ENCODE peak calls at places on chromosomes 2 and 18, in five cellular contexts. Z, B, R, E and Q are unnamed samples.

GRCh38 chr2:97936199-97936598 is 59.5 kb downstream of the TMEM131 start:
- DNase-seq in Z (no peak), R (peak; percentile 26), E (no peak), B (peak; percentile 17), Q (peak; percentile 33)

GRCh38 chr18:58502628-58503027 is 126.3 kb downstream of the ALPK2 start:
- DNase-seq in E (no peak), R (no peak), B (no peak), Z (no peak), Q (no peak)

GRCh38 chr18:45793295-45793965 is 32.0 kb upstream of the SIGLEC15 start:
- DNase-seq in B (no peak), Z (peak; percentile 93), R (peak; percentile 92), E (peak; percentile 98), Q (no peak)

GRCh38 chr2:122754561-122754960 is 999.1 kb downstream of the TSN start:
- DNase-seq in R (no peak), B (no peak), E (no peak), Z (no peak), Q (no peak)

GRCh38 chr2:111667542-111668273 is 216.3 kb downstream of the ANAPC1 start:
- DNase-seq in B (no peak), Z (peak; percentile 81), R (peak; percentile 79), E (peak; percentile 29), Q (no peak)

GRCh38 chr2:98356729-98357128 is 10.5 kb downstream of the CNGA3 start:
- DNase-seq in B (no peak), Z (no peak), R (no peak), E (no peak), Q (no peak)

GRCh38 chr2:223247136-223247535 is 195.1 kb downstream of the KCNE4 start:
- DNase-seq in E (no peak), R (peak; percentile 40), B (no peak), Z (peak; percentile 43), Q (no peak)

GRCh38 chr2:150141241-150142001 is 346.0 kb downstream of the RND3 start:
- DNase-seq in R (peak; percentile 49), B (no peak), E (no peak), Z (peak; percentile 61), Q (no peak)

GRCh38 chr2:233208382-233209116 is 42.9 kb upstream of the ATG16L1 start:
- DNase-seq in E (no peak), B (no peak), R (no peak), Z (no peak), Q (no peak)
- H3K36me3 ChIP-seq in E (no peaks in the 10 kb centered on the region), B (no peaks in the 10 kb centered on the region), R (no peaks in the 10 kb centered on the region), Z (no peaks in the 10 kb centered on the region), Q (no peaks in the 10 kb centered on the region)

GRCh38 chr18:70256184-70256583 is 32.7 kb upstream of the SOCS6 start:
- DNase-seq in Z (no peak), B (no peak), R (no peak), E (no peak), Q (no peak)

GRCh38 chr18:70260683-70261082 is 28.2 kb upstream of the SOCS6 start:
- DNase-seq in Z (no peak), B (no peak), R (no peak), E (no peak), Q (no peak)

GRCh38 chr18:70261141-70261788 is 27.6 kb upstream of the SOCS6 start:
- DNase-seq in R (no peak), B (no peak), E (no peak), Z (no peak), Q (no peak)

GRCh38 chr18:70256994-70257393 is 31.9 kb upstream of the SOCS6 start:
- DNase-seq in Z (no peak), R (no peak), B (no peak), E (no peak), Q (no peak)

GRCh38 chr18:70258243-70258642 is 30.6 kb upstream of the SOCS6 start:
- DNase-seq in B (no peak), Z (no peak), E (no peak), R (no peak), Q (no peak)
- H4K91ac ChIP-seq in B (no peak overlapping the region), Z (no peak overlapping the region), E (no peak overlapping the region), R (no peak overlapping the region), Q (no peak overlapping the region)

DNA sequence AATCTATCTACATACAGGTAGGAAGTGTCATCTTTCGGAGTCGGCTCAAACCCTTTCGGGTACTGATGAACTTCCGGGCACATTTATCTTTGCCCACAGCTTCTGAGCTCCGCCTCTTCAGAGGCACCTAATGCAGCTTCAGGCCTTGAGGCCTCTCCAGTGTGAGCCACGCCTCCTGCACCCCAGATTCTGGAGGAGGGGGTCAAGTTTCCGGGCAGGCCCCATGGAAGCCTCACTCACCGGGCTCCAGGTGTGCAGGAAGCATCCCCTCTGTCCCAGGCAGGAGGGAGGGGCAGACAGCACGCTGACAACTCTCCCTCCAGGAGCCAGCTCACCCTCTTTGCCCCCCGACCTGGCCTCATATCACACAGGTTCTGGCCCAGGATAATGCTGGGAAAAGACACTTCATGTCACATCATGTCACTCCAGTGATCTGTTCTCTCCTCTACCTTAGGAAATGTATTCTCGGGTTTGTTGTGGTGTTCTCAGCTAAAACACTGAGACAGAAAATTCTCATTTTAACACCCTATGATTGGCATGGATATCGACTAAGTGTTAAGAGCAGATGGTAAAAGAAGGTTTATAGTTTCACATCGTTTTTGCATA is 46.3 kb upstream of the COPS8 start:
- DNase-seq in E (no peak), R (no peak), Z (no peak), B (no peak), Q (no peak)
- H3K23ac ChIP-seq in E (no peak overlapping the region), R (no peak overlapping the region), Z (no peak overlapping the region), B (no peak overlapping the region), Q (no peak overlapping the region)

DNA sequence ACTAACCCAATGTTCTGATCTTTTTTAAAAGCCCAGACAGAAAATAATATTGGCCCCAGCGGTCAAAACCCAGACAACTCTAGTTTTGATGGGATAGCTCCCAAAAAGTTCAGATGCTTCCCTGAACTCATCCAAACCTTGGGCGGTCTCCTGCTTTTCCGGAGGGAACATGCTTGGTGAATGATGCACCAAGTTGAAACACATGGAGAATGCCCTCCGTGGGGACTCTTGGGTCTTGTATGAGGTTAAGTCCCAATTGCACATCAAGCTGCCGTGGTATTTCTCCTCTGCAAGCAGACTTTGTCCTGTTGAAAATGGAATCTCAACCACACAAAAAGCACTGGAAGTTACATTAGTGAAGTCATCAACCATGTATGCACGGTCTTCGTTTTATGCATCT is 120.7 kb upstream of the CTAGE1 start:
- DNase-seq in Z (no peak), R (no peak), E (no peak), B (no peak), Q (no peak)
- H3K36me3 ChIP-seq in Z (no peaks in the 10 kb centered on the region), R (no peaks in the 10 kb centered on the region), E (no peaks in the 10 kb centered on the region), B (no peaks in the 10 kb centered on the region), Q (no peaks in the 10 kb centered on the region)

GRCh38 chr18:62975785-62976184 is 260.4 kb downstream of the PHLPP1 start:
- DNase-seq in R (no peak), E (no peak), Z (no peak), B (no peak), Q (no peak)
- H4K91ac ChIP-seq in R (no peak overlapping the region), E (no peak overlapping the region), Z (no peak overlapping the region), B (no peak overlapping the region), Q (no peak overlapping the region)

GRCh38 chr18:50633992-50634391 is 74.1 kb downstream of the MAPK4 start:
- DNase-seq in B (no peak), Z (no peak), R (no peak), E (no peak), Q (no peak)

GRCh38 chr18:50636366-50637057 is 76.6 kb downstream of the MAPK4 start:
- DNase-seq in E (no peak), R (no peak), B (no peak), Z (no peak), Q (no peak)

GRCh38 chr18:50630895-50631294 is 71.0 kb downstream of the MAPK4 start:
- DNase-seq in E (no peak), B (no peak), Z (no peak), R (no peak), Q (no peak)

GRCh38 chr18:50631831-50632285 is 72.0 kb downstream of the MAPK4 start:
- DNase-seq in Z (no peak), R (no peak), E (no peak), B (no peak), Q (no peak)

GRCh38 chr18:50632895-50633515 is 73.1 kb downstream of the MAPK4 start:
- DNase-seq in B (no peak), R (no peak), Z (no peak), E (no peak), Q (no peak)
- H3K23ac ChIP-seq in B (no peak overlapping the region), R (no peak overlapping the region), Z (no peak overlapping the region), E (no peak overlapping the region), Q (no peak overlapping the region)

DNA sequence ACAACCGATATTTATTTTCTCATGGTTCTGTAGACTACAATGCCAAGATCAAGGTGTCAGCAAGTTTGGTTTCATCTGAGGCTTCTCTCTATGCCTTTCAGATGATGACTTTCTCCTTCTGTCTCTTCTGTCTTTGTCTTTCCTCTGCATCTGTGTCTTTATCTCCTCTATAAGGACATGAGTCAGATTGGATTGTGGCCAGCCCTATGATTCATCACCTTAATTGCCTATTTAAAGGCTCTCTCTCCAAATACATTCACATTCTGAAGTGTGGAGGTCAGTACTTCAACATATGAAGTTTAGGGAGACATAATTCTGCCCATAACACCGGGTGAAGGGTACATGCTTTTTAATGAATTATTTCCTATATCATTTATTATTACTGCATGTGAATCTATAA is 71.2 kb upstream of the CNTNAP5 start:
- DNase-seq in B (no peak), E (no peak), R (peak; percentile 72), Z (peak; percentile 11), Q (no peak)
- H3K36me3 ChIP-seq in B (no peaks in the 10 kb centered on the region), E (no peaks in the 10 kb centered on the region), R (no peaks in the 10 kb centered on the region), Z (no peaks in the 10 kb centered on the region), Q (no peaks in the 10 kb centered on the region)

DNA sequence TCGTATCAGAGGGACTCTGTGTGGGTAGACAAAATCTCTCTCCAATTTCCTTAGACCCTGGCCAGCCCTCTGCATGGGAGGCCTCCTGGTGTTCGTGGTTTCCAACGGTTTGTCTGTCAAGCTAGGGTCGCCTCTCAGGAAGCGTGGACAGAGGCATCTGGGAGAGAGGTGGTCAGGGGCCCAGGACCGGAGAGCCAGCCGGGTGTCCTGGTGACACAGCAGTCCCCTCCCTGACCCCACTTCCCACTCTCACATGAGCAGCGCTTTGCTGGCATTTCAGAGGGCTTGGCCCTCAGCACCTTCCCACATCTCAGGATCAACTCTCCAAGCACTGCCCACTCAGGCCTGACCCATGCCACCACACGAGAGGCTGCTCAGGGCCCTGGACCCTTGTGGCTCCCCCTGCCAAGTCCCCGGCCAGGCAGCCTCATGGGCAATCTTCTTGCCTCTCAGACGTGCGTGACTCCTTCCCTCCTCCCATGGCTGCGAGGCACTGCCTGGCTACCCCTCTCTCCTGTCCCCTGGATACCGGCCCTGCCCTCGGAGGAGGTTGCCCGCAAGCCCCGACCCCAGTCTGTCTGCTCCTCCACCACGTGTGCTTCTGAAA is 267.9 kb downstream of the NDUFA10 start:
- DNase-seq in Z (no peak), E (no peak), B (no peak), R (no peak), Q (no peak)
- H4K91ac ChIP-seq in Z (no peak overlapping the region), E (no peak overlapping the region), B (no peak overlapping the region), R (no peak overlapping the region), Q (no peak overlapping the region)